ENCODE peak calls at places on chromosomes 5 and 9, in five cellular contexts. V is epithelial cell of esophagus, N is nephron progenitor cell, A is foreskin fibroblast, S is cardiac muscle cell. F is an unnamed sample.

GRCh38 chr5:134436523-134437339 is 25.1 kb upstream of the CDKN2AIPNL start:
- DNase-seq in V (peak; percentile 91), N (no peak), A (peak; percentile 93), S (peak; percentile 75), F (no peak)

GRCh38 chr5:135095052-135095715 is 61.2 kb upstream of the PITX1 start:
- DNase-seq in S (no peak), A (no peak), V (no peak), N (no peak), F (no peak)

GRCh38 chr5:137400571-137400970 is 98.6 kb downstream of the SPOCK1 start:
- DNase-seq in N (no peak), A (no peak), V (no peak), S (no peak), F (no peak)

GRCh38 chr9:78713746-78714405 is 417.0 kb downstream of the PSAT1 start:
- DNase-seq in A (peak; percentile 45), S (no peak), N (no peak), V (no peak), F (peak; percentile 5)

GRCh38 chr9:124652203-124652992 is 118.7 kb downstream of the NR6A1 start:
- DNase-seq in S (peak; percentile 67), V (peak; percentile 98), A (peak; percentile 86), N (no peak), F (peak; percentile 88)

GRCh38 chr5:170393958-170394357 is 4.8 kb upstream of the KCNMB1 start:
- DNase-seq in V (no peak), S (no peak), A (no peak), N (no peak), F (no peak)

GRCh38 chr9:16611969-16612368 is 258.5 kb downstream of the BNC2 start:
- DNase-seq in A (peak; percentile 78), V (no peak), S (peak; percentile 68), N (no peak), F (peak; percentile 56)

GRCh38 chr5:159359408-159359807 is 29.1 kb upstream of the IL12B start:
- DNase-seq in A (no peak), V (no peak), N (no peak), S (no peak), F (no peak)

GRCh38 chr5:139064613-139065012 is 133.6 kb downstream of the SIL1 start:
- DNase-seq in A (no peak), V (peak; percentile 58), S (no peak), N (no peak), F (no peak)

GRCh38 chr5:96579711-96580110 is 82.5 kb upstream of the CAST start:
- DNase-seq in S (no peak), V (no peak), N (no peak), A (no peak), F (no peak)

GRCh38 chr9:77743381-77743780 is 95.3 kb upstream of the GNA14 start:
- DNase-seq in N (no peak), S (peak; percentile 28), V (no peak), A (peak; percentile 33), F (no peak)

GRCh38 chr5:147782053-147783028 is at the start of gene JAKMIP2:
- DNase-seq in V (peak; percentile 7), A (peak; percentile 0), S (peak; percentile 76), N (peak; percentile 95), F (no peak)

GRCh38 chr5:65137631-65138030 is 344.1 kb downstream of the ADAMTS6 start:
- DNase-seq in S (no peak), A (no peak), V (no peak), N (no peak), F (no peak)

GRCh38 chr5:73380710-73381586 is 67.6 kb downstream of the FOXD1 start:
- DNase-seq in S (no peak), N (no peak), A (no peak), V (no peak), F (no peak)

GRCh38 chr9:103397868-103398600 is 402.9 kb downstream of the CYLC2 start:
- DNase-seq in V (peak; percentile 85), N (peak; percentile 59), S (peak; percentile 54), A (no peak), F (no peak)

GRCh38 chr5:73693573-73694061 is 67.6 kb downstream of the ARHGEF28 start:
- DNase-seq in S (peak; percentile 66), V (peak; percentile 44), N (no peak), A (peak; percentile 41), F (no peak)

GRCh38 chr5:39394946-39395345 is 29.8 kb downstream of the DAB2 start:
- DNase-seq in S (peak; percentile 85), A (peak; percentile 80), V (peak; percentile 94), N (no peak), F (no peak)

GRCh38 chr5:144812770-144813169 is 642.1 kb downstream of the KCTD16 start:
- DNase-seq in V (peak; percentile 86), A (peak; percentile 35), N (no peak), S (peak; percentile 30), F (peak; percentile 15)

GRCh38 chr5:107893642-107894041 is 222.9 kb upstream of the EFNA5 start:
- DNase-seq in V (peak; percentile 83), S (peak; percentile 82), A (peak; percentile 65), N (no peak), F (no peak)

GRCh38 chr5:96509721-96510383 is 76.8 kb upstream of the PCSK1 start:
- DNase-seq in A (peak; percentile 80), N (no peak), V (peak; percentile 62), S (peak; percentile 92), F (peak; percentile 68)

GRCh38 chr5:133952729-133953567 is 15.5 kb downstream of the C5orf15 start:
- DNase-seq in V (peak; percentile 36), N (no peak), A (peak; percentile 94), S (peak; percentile 98), F (peak; percentile 86)

GRCh38 chr5:1548702-1549523 is 25.2 kb upstream of the LPCAT1 start:
- DNase-seq in N (no peak), S (no peak), A (no peak), V (no peak), F (no peak)

GRCh38 chr9:35489313-35490154 is at the start of gene RUSC2:
- DNase-seq in V (peak; percentile 80), A (peak; percentile 92), S (peak; percentile 96), N (peak; percentile 93), F (peak; percentile 81)
- TF ChIP-seq CTCF in V (peak; percentile 10), A (no peak), S (peak; percentile 37), N (peak; percentile 26), F (peak; percentile 35)

GRCh38 chr5:142149363-142149762 is 40.8 kb downstream of the NDFIP1 start:
- DNase-seq in A (no peak), N (no peak), V (no peak), S (no peak), F (no peak)
- TF ChIP-seq CTCF in A (no peak), N (no peak), V (no peak), S (no peak), F (no peak)

GRCh38 chr9:129483467-129484324 is 137.2 kb downstream of the C9orf50 start:
- DNase-seq in S (peak; percentile 96), V (peak; percentile 91), N (peak; percentile 50), A (peak; percentile 87), F (peak; percentile 90)

GRCh38 chr9:129482521-129483466 is 138.1 kb downstream of the C9orf50 start:
- DNase-seq in N (peak; percentile 80), S (peak; percentile 95), A (peak; percentile 94), V (peak; percentile 85), F (peak; percentile 83)

GRCh38 chr9:129480705-129481104 is 140.2 kb downstream of the C9orf50 start:
- DNase-seq in A (no peak), N (no peak), V (no peak), S (no peak), F (no peak)

GRCh38 chr9:129481424-129481823 is 139.5 kb downstream of the C9orf50 start:
- DNase-seq in V (no peak), S (no peak), A (no peak), N (no peak), F (no peak)

GRCh38 chr9:129481824-129482511 is 138.9 kb downstream of the C9orf50 start:
- DNase-seq in N (no peak), A (no peak), V (no peak), S (peak; percentile 62), F (no peak)
- TF ChIP-seq CTCF in N (no peak), A (peak; percentile 11), V (peak; percentile 20), S (peak; percentile 30), F (peak; percentile 32)

GRCh38 chr9:96441798-96442445 is 8.0 kb upstream of the HABP4 start:
- DNase-seq in V (peak; percentile 60), S (peak; percentile 51), N (no peak), A (no peak), F (no peak)
- TF ChIP-seq CTCF in V (peak; percentile 66), S (peak; percentile 39), N (no peak), A (peak; percentile 34), F (peak; percentile 31)

GRCh38 chr9:108270041-108270440 is 585.7 kb downstream of the ACTL7B start:
- DNase-seq in S (no peak), V (peak; percentile 27), A (no peak), N (no peak), F (no peak)
- TF ChIP-seq CTCF in S (no peak), V (peak; percentile 2), A (no peak), N (no peak), F (no peak)

DNA sequence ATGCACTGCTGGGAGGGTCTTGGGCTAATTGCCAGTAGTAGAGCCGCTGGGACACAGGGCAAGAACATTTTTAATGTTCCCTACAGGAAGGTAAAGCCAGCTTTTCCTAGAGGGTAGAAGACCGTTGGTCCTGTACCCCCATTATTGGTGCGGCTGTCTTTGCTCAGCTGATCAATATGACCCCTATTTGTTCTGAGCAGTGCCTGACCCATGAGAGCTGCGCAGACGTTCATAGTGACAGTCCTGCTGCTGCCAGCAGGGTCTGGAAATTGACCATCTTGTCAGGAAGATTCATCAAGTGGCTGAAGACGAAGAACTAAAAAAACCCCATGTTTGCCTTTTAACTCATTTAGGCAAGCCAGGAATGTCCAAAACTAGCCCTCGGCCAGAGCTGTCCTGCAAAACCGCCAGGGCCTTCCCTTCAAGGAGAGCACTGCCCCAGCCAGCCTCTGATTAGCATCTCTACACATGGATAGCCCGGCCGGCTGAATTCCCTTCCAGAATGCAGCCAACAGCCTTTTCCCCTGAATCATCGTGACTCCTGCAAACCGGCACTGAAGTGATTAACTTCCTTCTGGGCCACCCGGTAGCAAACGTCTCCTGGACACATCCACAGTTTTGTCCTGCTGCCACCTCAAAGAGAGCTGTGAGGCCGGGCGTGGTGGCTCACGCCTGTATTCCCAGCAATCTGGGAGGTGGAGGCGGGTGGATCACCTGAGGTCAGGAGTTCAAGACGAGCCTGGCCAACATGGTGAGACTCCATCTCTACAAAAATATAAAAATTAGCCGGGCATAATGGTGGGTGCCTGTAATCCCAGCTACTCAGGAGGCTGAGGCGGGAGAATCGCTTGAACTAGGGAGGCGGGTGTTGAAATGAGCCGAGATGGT is 20.9 kb upstream of the EEIG1 start:
- DNase-seq in S (peak; percentile 83), N (peak; percentile 27), A (peak; percentile 76), V (peak; percentile 65), F (peak; percentile 76)
- TF ChIP-seq CTCF in S (no peak), N (no peak), A (no peak), V (no peak), F (no peak)